ENCODE peak calls at places on chromosome 20, in seven cellular contexts. One of them, this sample, is unnamed.

GRCh38 chr20:44709797-44710196 is 5.4 kb upstream of the CCN5 start:
- ATAC-seq in GM12878: no peak
- ATAC-seq in RWPE2: no peak
- ATAC-seq in upper lobe of left lung: no peak
- ATAC-seq in gastroesophageal sphincter: no peak
- ATAC-seq in right lobe of liver: no peak
- ATAC-seq in left ventricle myocardium superior: no peak
- ATAC-seq in this sample: no peak

GRCh38 chr20:54221996-54222890 is 14.4 kb downstream of the PFDN4 start:
- ATAC-seq in GM12878: no peak
- ATAC-seq in RWPE2: peak
- ATAC-seq in upper lobe of left lung: no peak
- ATAC-seq in gastroesophageal sphincter: no peak
- ATAC-seq in right lobe of liver: peak
- ATAC-seq in left ventricle myocardium superior: peak
- ATAC-seq in this sample: no peak

GRCh38 chr20:31933698-31934097 is 18.1 kb downstream of the PDRG1 start:
- ATAC-seq in GM12878: no peak
- ATAC-seq in RWPE2: peak
- ATAC-seq in upper lobe of left lung: no peak
- ATAC-seq in gastroesophageal sphincter: no peak
- ATAC-seq in right lobe of liver: no peak
- ATAC-seq in left ventricle myocardium superior: no peak
- ATAC-seq in this sample: no peak

GRCh38 chr20:20658871-20659415 is 53.5 kb downstream of the RALGAPA2 start:
- ATAC-seq in GM12878: no peak
- ATAC-seq in RWPE2: no peak
- ATAC-seq in upper lobe of left lung: no peak
- ATAC-seq in gastroesophageal sphincter: no peak
- ATAC-seq in right lobe of liver: no peak
- ATAC-seq in left ventricle myocardium superior: no peak
- ATAC-seq in this sample: no peak

GRCh38 chr20:48750941-48751620 is 76.7 kb downstream of the PREX1 start:
- ATAC-seq in GM12878: no peak
- ATAC-seq in RWPE2: peak
- ATAC-seq in upper lobe of left lung: peak
- ATAC-seq in gastroesophageal sphincter: peak
- ATAC-seq in right lobe of liver: peak
- ATAC-seq in left ventricle myocardium superior: peak
- ATAC-seq in this sample: peak

GRCh38 chr20:36613974-36614373 is 8.4 kb downstream of the RAB5IF start:
- ATAC-seq in GM12878: no peak
- ATAC-seq in RWPE2: peak
- ATAC-seq in upper lobe of left lung: peak
- ATAC-seq in gastroesophageal sphincter: no peak
- ATAC-seq in right lobe of liver: peak
- ATAC-seq in left ventricle myocardium superior: no peak
- ATAC-seq in this sample: no peak

GRCh38 chr20:50891138-50891537 is 40.1 kb downstream of the ADNP start:
- ATAC-seq in GM12878: no peak
- ATAC-seq in RWPE2: peak
- ATAC-seq in upper lobe of left lung: no peak
- ATAC-seq in gastroesophageal sphincter: no peak
- ATAC-seq in right lobe of liver: no peak
- ATAC-seq in left ventricle myocardium superior: peak
- ATAC-seq in this sample: no peak

GRCh38 chr20:3174442-3175263 is 1.3 kb upstream of the LZTS3 start:
- ATAC-seq in GM12878: no peak
- ATAC-seq in RWPE2: peak
- ATAC-seq in upper lobe of left lung: no peak
- ATAC-seq in gastroesophageal sphincter: no peak
- ATAC-seq in right lobe of liver: no peak
- ATAC-seq in left ventricle myocardium superior: no peak
- ATAC-seq in this sample: no peak

GRCh38 chr20:47758517-47759450 is 26.5 kb downstream of the SULF2 start:
- ATAC-seq in GM12878: peak
- ATAC-seq in RWPE2: no peak
- ATAC-seq in upper lobe of left lung: no peak
- ATAC-seq in gastroesophageal sphincter: no peak
- ATAC-seq in right lobe of liver: no peak
- ATAC-seq in left ventricle myocardium superior: no peak
- ATAC-seq in this sample: no peak

GRCh38 chr20:20566523-20566922 is 145.9 kb downstream of the RALGAPA2 start:
- ATAC-seq in GM12878: no peak
- ATAC-seq in RWPE2: no peak
- ATAC-seq in upper lobe of left lung: no peak
- ATAC-seq in gastroesophageal sphincter: no peak
- ATAC-seq in right lobe of liver: peak
- ATAC-seq in left ventricle myocardium superior: no peak
- ATAC-seq in this sample: no peak

GRCh38 chr20:62777528-62777830 is 18.8 kb upstream of the MRGBP start:
- ATAC-seq in GM12878: no peak
- ATAC-seq in RWPE2: no peak
- ATAC-seq in upper lobe of left lung: no peak
- ATAC-seq in gastroesophageal sphincter: no peak
- ATAC-seq in right lobe of liver: no peak
- ATAC-seq in left ventricle myocardium superior: no peak
- ATAC-seq in this sample: no peak

GRCh38 chr20:9075264-9076095 is 6.6 kb downstream of the PLCB4 start:
- ATAC-seq in GM12878: no peak
- ATAC-seq in RWPE2: no peak
- ATAC-seq in upper lobe of left lung: no peak
- ATAC-seq in gastroesophageal sphincter: no peak
- ATAC-seq in right lobe of liver: no peak
- ATAC-seq in left ventricle myocardium superior: peak
- ATAC-seq in this sample: no peak

GRCh38 chr20:25058797-25059486 is 1.0 kb upstream of the ACSS1 start:
- ATAC-seq in GM12878: no peak
- ATAC-seq in RWPE2: no peak
- ATAC-seq in upper lobe of left lung: no peak
- ATAC-seq in gastroesophageal sphincter: peak
- ATAC-seq in right lobe of liver: no peak
- ATAC-seq in left ventricle myocardium superior: no peak
- ATAC-seq in this sample: no peak

GRCh38 chr20:61533231-61533631 is 281.2 kb downstream of the CDH4 start:
- ATAC-seq in GM12878: no peak
- ATAC-seq in RWPE2: no peak
- ATAC-seq in upper lobe of left lung: no peak
- ATAC-seq in gastroesophageal sphincter: no peak
- ATAC-seq in right lobe of liver: no peak
- ATAC-seq in left ventricle myocardium superior: no peak
- ATAC-seq in this sample: no peak

GRCh38 chr20:408843-409696 is 971 bp downstream of the RBCK1 start:
- ATAC-seq in GM12878: peak
- ATAC-seq in RWPE2: peak
- ATAC-seq in upper lobe of left lung: peak
- ATAC-seq in gastroesophageal sphincter: no peak
- ATAC-seq in right lobe of liver: peak
- ATAC-seq in left ventricle myocardium superior: no peak
- ATAC-seq in this sample: peak

GRCh38 chr20:13297105-13297899 is 76.2 kb downstream of the ISM1 start:
- ATAC-seq in GM12878: no peak
- ATAC-seq in RWPE2: no peak
- ATAC-seq in upper lobe of left lung: no peak
- ATAC-seq in gastroesophageal sphincter: no peak
- ATAC-seq in right lobe of liver: peak
- ATAC-seq in left ventricle myocardium superior: no peak
- ATAC-seq in this sample: no peak